ENCODE peak calls at places on chromosomes 7 and 10, in four cellular contexts. Q, S, T and Y are unnamed samples.
A peak's percentile ranks its signal among the peaks of the same experiment; 100 is the strongest.

GRCh38 chr10:70592746-70593512 is 9.6 kb downstream of the PRF1 start:
- DNase-seq in S (no peak), T (no peak), Q (no peak), Y (no peak)

GRCh38 chr7:1665721-1666250 is 4.3 kb upstream of the ELFN1 start:
- DNase-seq in S (peak; percentile 61), T (peak; percentile 47), Q (no peak), Y (no peak)

GRCh38 chr7:116420003-116420402 is 79.5 kb upstream of the CAV2 start:
- DNase-seq in Q (no peak), S (no peak), T (no peak), Y (no peak)

GRCh38 chr10:130963786-130964522 is 347.6 kb downstream of the TCERG1L start:
- DNase-seq in S (no peak), T (no peak), Q (no peak), Y (no peak)

GRCh38 chr10:109963439-109963838 is 40.1 kb upstream of the XPNPEP1 start:
- DNase-seq in T (no peak), S (peak; percentile 26), Q (no peak), Y (no peak)

GRCh38 chr10:78277734-78278404 is 244.2 kb downstream of the RPS24 start:
- DNase-seq in S (no peak), T (peak; percentile 61), Q (no peak), Y (no peak)

GRCh38 chr10:4501306-4501705 is 324.7 kb upstream of the AKR1E2 start:
- DNase-seq in S (no peak), T (no peak), Q (no peak), Y (no peak)

GRCh38 chr10:75547391-75548298 is 116.2 kb downstream of the LRMDA start:
- DNase-seq in T (no peak), Q (no peak), S (no peak), Y (no peak)

GRCh38 chr10:128500642-128501041 is 374.4 kb upstream of the MKI67 start:
- DNase-seq in Q (no peak), S (no peak), T (no peak), Y (no peak)

GRCh38 chr7:48594349-48594748 is 330.0 kb upstream of the CDC14C start:
- DNase-seq in T (no peak), S (no peak), Q (no peak), Y (no peak)

GRCh38 chr10:25068152-25069058 is 52.0 kb downstream of the THNSL1 start:
- DNase-seq in S (peak; percentile 22), T (no peak), Q (no peak), Y (no peak)

GRCh38 chr7:50197547-50197946 is 104.5 kb upstream of the ZPBP start:
- DNase-seq in Q (no peak), S (peak; percentile 33), T (no peak), Y (peak; percentile 19)

GRCh38 chr10:28217848-28218247 is 85.0 kb downstream of the MPP7 start:
- DNase-seq in Q (no peak), T (no peak), S (no peak), Y (no peak)

GRCh38 chr10:12340937-12341336 is 8.4 kb upstream of the CAMK1D start:
- DNase-seq in T (no peak), S (no peak), Q (no peak), Y (no peak)

GRCh38 chr7:5758286-5758685 is 23.2 kb downstream of the RNF216 start:
- DNase-seq in S (no peak), Q (no peak), T (no peak), Y (no peak)

GRCh38 chr7:33649476-33650441 is 255.6 kb upstream of the BMPER start:
- DNase-seq in S (no peak), T (no peak), Q (no peak), Y (no peak)

GRCh38 chr10:13728898-13729535 is 142.3 kb downstream of the PRPF18 start:
- DNase-seq in S (no peak), Q (no peak), T (no peak), Y (no peak)